ENCODE peak calls at places on chromosomes 11 and 22, in six cellular contexts. One of them, this sample, is unnamed.
A peak's percentile ranks its signal among the peaks of the same experiment; 100 is the strongest.

GRCh38 chr22:39545310-39546063 is 12.9 kb upstream of the RPS19BP1 start:
- DNase-seq in HCT116: no peak
- DNase-seq in GM12878: no peak
- DNase-seq in HepG2: no peak
- DNase-seq in K562: peak; percentile 62
- DNase-seq in H1: peak; percentile 92
- DNase-seq in this sample: peak; percentile 34

GRCh38 chr22:41915035-41915782 is at the start of gene SHISA8:
- DNase-seq in HepG2: no peak
- DNase-seq in H1: no peak
- DNase-seq in K562: no peak
- DNase-seq in GM12878: no peak
- DNase-seq in HCT116: no peak
- DNase-seq in this sample: peak; percentile 27

GRCh38 chr11:93741882-93742226 is 382 bp downstream of the C11orf54 start:
- DNase-seq in H1: no peak
- DNase-seq in K562: peak; percentile 40
- DNase-seq in HCT116: no peak
- DNase-seq in HepG2: peak; percentile 95
- DNase-seq in GM12878: no peak
- DNase-seq in this sample: no peak

GRCh38 chr11:10323793-10324170 is 18.9 kb downstream of the ADM start:
- DNase-seq in K562: no peak
- DNase-seq in H1: no peak
- DNase-seq in HCT116: no peak
- DNase-seq in HepG2: no peak
- DNase-seq in GM12878: no peak
- DNase-seq in this sample: peak; percentile 68

GRCh38 chr11:47185305-47186075 is 744 bp downstream of the PACSIN3 start:
- DNase-seq in H1: peak; percentile 87
- DNase-seq in HCT116: no peak
- DNase-seq in HepG2: peak; percentile 86
- DNase-seq in K562: no peak
- DNase-seq in GM12878: no peak
- DNase-seq in this sample: peak; percentile 40

GRCh38 chr11:14248577-14248976 is 110.4 kb downstream of the RRAS2 start:
- DNase-seq in HepG2: no peak
- DNase-seq in K562: no peak
- DNase-seq in HCT116: no peak
- DNase-seq in H1: no peak
- DNase-seq in GM12878: no peak
- DNase-seq in this sample: no peak

GRCh38 chr22:27283240-27283639 is 518.3 kb downstream of the MN1 start:
- DNase-seq in HepG2: no peak
- DNase-seq in HCT116: no peak
- DNase-seq in K562: no peak
- DNase-seq in H1: no peak
- DNase-seq in GM12878: no peak
- DNase-seq in this sample: no peak

GRCh38 chr11:119641991-119642745 is 86.8 kb downstream of the NECTIN1 start:
- DNase-seq in HepG2: peak; percentile 40
- DNase-seq in GM12878: no peak
- DNase-seq in H1: no peak
- DNase-seq in K562: peak; percentile 72
- DNase-seq in HCT116: peak; percentile 4
- DNase-seq in this sample: peak; percentile 13

GRCh38 chr11:32597914-32598313 is 14.3 kb downstream of the EIF3M start:
- DNase-seq in GM12878: no peak
- DNase-seq in H1: no peak
- DNase-seq in K562: no peak
- DNase-seq in HepG2: no peak
- DNase-seq in HCT116: no peak
- DNase-seq in this sample: no peak

GRCh38 chr11:87463486-87464102 is 425.9 kb downstream of the TMEM135 start:
- DNase-seq in HCT116: peak; percentile 42
- DNase-seq in H1: no peak
- DNase-seq in GM12878: no peak
- DNase-seq in K562: peak; percentile 34
- DNase-seq in HepG2: peak; percentile 38
- DNase-seq in this sample: no peak

GRCh38 chr11:115220423-115220822 is 283.8 kb downstream of the CADM1 start:
- DNase-seq in HepG2: no peak
- DNase-seq in GM12878: no peak
- DNase-seq in H1: no peak
- DNase-seq in K562: no peak
- DNase-seq in HCT116: no peak
- DNase-seq in this sample: no peak

GRCh38 chr11:66363805-66364535 is 7.6 kb downstream of the SLC29A2 start:
- DNase-seq in H1: peak; percentile 99
- DNase-seq in GM12878: no peak
- DNase-seq in K562: peak; percentile 86
- DNase-seq in HepG2: no peak
- DNase-seq in HCT116: no peak
- DNase-seq in this sample: no peak

GRCh38 chr11:102115557-102115956 is 5.3 kb downstream of the YAP1 start:
- DNase-seq in GM12878: no peak
- DNase-seq in HepG2: peak; percentile 96
- DNase-seq in H1: peak; percentile 41
- DNase-seq in K562: no peak
- DNase-seq in HCT116: no peak
- DNase-seq in this sample: no peak

GRCh38 chr11:15655552-15655951 is 540.8 kb downstream of the INSC start:
- DNase-seq in K562: no peak
- DNase-seq in H1: no peak
- DNase-seq in GM12878: no peak
- DNase-seq in HCT116: no peak
- DNase-seq in HepG2: no peak
- DNase-seq in this sample: no peak

GRCh38 chr11:65260302-65260701 is 1.5 kb upstream of the POLA2 start:
- DNase-seq in GM12878: no peak
- DNase-seq in H1: no peak
- DNase-seq in HCT116: no peak
- DNase-seq in K562: no peak
- DNase-seq in HepG2: no peak
- DNase-seq in this sample: no peak

GRCh38 chr11:96215094-96215782 is 127.8 kb downstream of the MAML2 start:
- DNase-seq in H1: no peak
- DNase-seq in HCT116: no peak
- DNase-seq in K562: no peak
- DNase-seq in GM12878: peak; percentile 72
- DNase-seq in HepG2: no peak
- DNase-seq in this sample: peak; percentile 81

DNA sequence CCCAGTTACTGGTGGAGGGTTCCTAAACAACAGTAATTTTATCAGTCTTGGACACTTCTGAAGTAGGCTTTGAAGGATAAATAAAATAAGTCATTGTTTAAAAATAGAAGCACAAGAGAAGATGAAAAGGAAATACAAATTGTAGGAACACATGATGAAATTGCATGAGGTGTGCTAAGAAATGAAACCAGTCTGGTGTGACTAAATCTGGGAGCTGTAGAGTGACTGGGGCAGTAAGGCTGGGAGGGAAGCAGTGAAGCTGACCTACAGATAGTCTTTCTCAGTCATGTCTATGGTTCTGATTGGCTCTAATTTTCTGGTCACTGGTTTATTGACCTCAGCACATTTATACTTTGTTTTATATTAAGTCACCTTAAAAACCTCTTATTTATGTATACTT is 139.1 kb downstream of the SLC17A6 start:
- DNase-seq in GM12878: no peak
- DNase-seq in H1: no peak
- DNase-seq in HCT116: no peak
- DNase-seq in K562: no peak
- DNase-seq in HepG2: no peak
- DNase-seq in this sample: no peak
- H3K79me2 ChIP-seq in GM12878: no peaks in the 10 kb centered on the region
- H3K79me2 ChIP-seq in H1: no peaks in the 10 kb centered on the region
- H3K79me2 ChIP-seq in HCT116: no peaks in the 10 kb centered on the region
- H3K79me2 ChIP-seq in K562: no peaks in the 10 kb centered on the region
- H3K79me2 ChIP-seq in HepG2: no peaks in the 10 kb centered on the region
- H3K79me2 ChIP-seq in this sample: no peaks in the 10 kb centered on the region

GRCh38 chr11:75262436-75262835 is 21.9 kb downstream of the TPBGL start:
- DNase-seq in H1: no peak
- DNase-seq in GM12878: no peak
- DNase-seq in K562: no peak
- DNase-seq in HepG2: no peak
- DNase-seq in HCT116: no peak
- DNase-seq in this sample: no peak
- TF ChIP-seq POLR2A in H1: no peak
- TF ChIP-seq POLR2A in GM12878: no peak
- TF ChIP-seq POLR2A in K562: no peak
- TF ChIP-seq POLR2A in HepG2: no peak
- TF ChIP-seq POLR2A in HCT116: no peak
- TF ChIP-seq POLR2A in this sample: no peak

DNA sequence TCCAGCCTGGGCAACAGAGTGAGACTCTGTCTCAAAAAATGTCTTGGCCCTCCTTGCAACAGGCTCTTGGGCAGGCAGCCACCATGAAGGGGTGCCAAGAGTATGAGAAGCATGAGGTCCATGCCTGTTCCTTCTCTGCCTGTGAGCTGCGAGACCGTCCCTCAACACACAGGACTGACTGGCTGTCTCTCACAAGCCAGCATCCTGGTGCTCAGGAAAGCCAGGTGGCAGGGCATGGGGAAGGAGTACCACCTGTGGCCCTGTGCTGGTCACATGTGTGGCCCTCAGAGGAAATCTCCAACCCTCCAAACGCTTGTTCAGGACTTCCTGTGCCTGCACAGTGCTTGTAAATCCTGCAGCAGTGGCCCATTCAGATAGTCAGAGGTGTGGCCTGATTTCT is 83.2 kb downstream of the ATXN10 start:
- DNase-seq in GM12878: no peak
- DNase-seq in HCT116: no peak
- DNase-seq in H1: no peak
- DNase-seq in HepG2: no peak
- DNase-seq in K562: no peak
- DNase-seq in this sample: no peak
- H3K79me2 ChIP-seq in GM12878: no peaks in the 10 kb centered on the region
- H3K79me2 ChIP-seq in HCT116: no peaks in the 10 kb centered on the region
- H3K79me2 ChIP-seq in H1: no peaks in the 10 kb centered on the region
- H3K79me2 ChIP-seq in HepG2: no peaks in the 10 kb centered on the region
- H3K79me2 ChIP-seq in K562: no peaks in the 10 kb centered on the region
- H3K79me2 ChIP-seq in this sample: no peaks in the 10 kb centered on the region

GRCh38 chr22:37749831-37750595 is 53.2 kb downstream of the TRIOBP start:
- DNase-seq in GM12878: no peak
- DNase-seq in HepG2: peak; percentile 28
- DNase-seq in K562: no peak
- DNase-seq in H1: no peak
- DNase-seq in HCT116: no peak
- DNase-seq in this sample: peak; percentile 55
- TF ChIP-seq POLR2A in GM12878: no peak
- TF ChIP-seq POLR2A in HepG2: no peak
- TF ChIP-seq POLR2A in K562: no peak
- TF ChIP-seq POLR2A in H1: no peak
- TF ChIP-seq POLR2A in HCT116: peak; percentile 33
- TF ChIP-seq POLR2A in this sample: peak; percentile 20

GRCh38 chr11:68988486-68988885 is 7.7 kb upstream of the MRGPRD start:
- DNase-seq in HepG2: no peak
- DNase-seq in K562: no peak
- DNase-seq in H1: no peak
- DNase-seq in HCT116: no peak
- DNase-seq in GM12878: no peak
- DNase-seq in this sample: no peak
- H3K79me2 ChIP-seq in HepG2: no peaks in the 10 kb centered on the region
- H3K79me2 ChIP-seq in K562: no peaks in the 10 kb centered on the region
- H3K79me2 ChIP-seq in H1: no peaks in the 10 kb centered on the region
- H3K79me2 ChIP-seq in HCT116: no peaks in the 10 kb centered on the region
- H3K79me2 ChIP-seq in GM12878: no peaks in the 10 kb centered on the region
- H3K79me2 ChIP-seq in this sample: no peaks in the 10 kb centered on the region

DNA sequence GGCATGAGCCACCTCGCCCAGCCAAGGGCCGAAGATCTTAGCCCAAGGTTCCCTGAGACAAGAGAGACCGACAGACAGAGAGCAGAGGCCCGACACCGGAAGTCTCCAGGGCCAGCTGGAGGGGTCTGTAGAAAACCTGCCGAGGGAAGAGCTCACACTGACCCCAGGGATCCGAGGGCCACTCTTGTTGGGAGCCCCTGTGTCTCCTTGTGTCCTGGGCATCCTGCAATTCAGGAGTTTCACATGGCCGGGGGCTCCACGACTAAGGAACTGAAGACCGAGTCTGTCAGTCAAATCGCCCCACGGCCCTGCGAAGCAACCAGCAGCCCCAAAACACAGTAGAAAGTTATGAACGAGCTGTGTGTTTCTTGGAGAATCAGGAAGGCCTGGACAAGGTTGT is 1482.0 kb downstream of the BRD1 start:
- DNase-seq in HepG2: no peak
- DNase-seq in K562: no peak
- DNase-seq in HCT116: no peak
- DNase-seq in GM12878: no peak
- DNase-seq in H1: no peak
- DNase-seq in this sample: no peak
- TF ChIP-seq POLR2A in HepG2: no peak
- TF ChIP-seq POLR2A in K562: no peak
- TF ChIP-seq POLR2A in HCT116: no peak
- TF ChIP-seq POLR2A in GM12878: no peak
- TF ChIP-seq POLR2A in H1: no peak
- TF ChIP-seq POLR2A in this sample: no peak

This sample was measured in endothelial cell of umbilical vein.